ENCODE peak calls at places on chromosomes 6 and 20, in six cellular contexts. L is trophoblast cell, S is H1, K is mesenchymal stem cell, P is IMR-90, G is neuronal stem cell. H is an unnamed sample. For H3K4me1, the result is how much of the 10 kb centered on the place peaks cover.

GRCh38 chr6:43074847-43075741 is 1.0 kb upstream of the PTK7 start:
- DNase-seq in S (no peak), P (peak), L (no peak), G (no peak), K (peak), H (no peak)

GRCh38 chr6:26412225-26412624 is 10.2 kb downstream of the BTN3A1 start:
- DNase-seq in K (no peak), P (no peak), S (no peak), G (no peak), L (no peak), H (peak)

GRCh38 chr6:5996701-5997419 is 9.9 kb downstream of the NRN1 start:
- DNase-seq in P (peak), L (peak), K (no peak), G (no peak), S (no peak), H (peak)

GRCh38 chr20:24376523-24377085 is 92.8 kb upstream of the SYNDIG1 start:
- DNase-seq in P (peak), G (no peak), S (no peak), L (no peak), K (no peak), H (no peak)

GRCh38 chr6:14713008-14713452 is 532.8 kb upstream of the JARID2 start:
- DNase-seq in K (peak), P (peak), L (peak), G (no peak), S (no peak), H (no peak)

GRCh38 chr6:155196891-155197290 is 66.9 kb upstream of the CLDN20 start:
- DNase-seq in P (no peak), K (no peak), G (no peak), S (no peak), L (no peak), H (no peak)

GRCh38 chr6:157531169-157531985 is 150.4 kb downstream of the ZDHHC14 start:
- DNase-seq in G (no peak), K (no peak), S (no peak), P (no peak), L (no peak), H (peak)

GRCh38 chr6:91713911-91714310 is 1127.0 kb upstream of the MAP3K7 start:
- DNase-seq in P (peak), K (no peak), G (no peak), S (no peak), L (no peak), H (no peak)

DNA sequence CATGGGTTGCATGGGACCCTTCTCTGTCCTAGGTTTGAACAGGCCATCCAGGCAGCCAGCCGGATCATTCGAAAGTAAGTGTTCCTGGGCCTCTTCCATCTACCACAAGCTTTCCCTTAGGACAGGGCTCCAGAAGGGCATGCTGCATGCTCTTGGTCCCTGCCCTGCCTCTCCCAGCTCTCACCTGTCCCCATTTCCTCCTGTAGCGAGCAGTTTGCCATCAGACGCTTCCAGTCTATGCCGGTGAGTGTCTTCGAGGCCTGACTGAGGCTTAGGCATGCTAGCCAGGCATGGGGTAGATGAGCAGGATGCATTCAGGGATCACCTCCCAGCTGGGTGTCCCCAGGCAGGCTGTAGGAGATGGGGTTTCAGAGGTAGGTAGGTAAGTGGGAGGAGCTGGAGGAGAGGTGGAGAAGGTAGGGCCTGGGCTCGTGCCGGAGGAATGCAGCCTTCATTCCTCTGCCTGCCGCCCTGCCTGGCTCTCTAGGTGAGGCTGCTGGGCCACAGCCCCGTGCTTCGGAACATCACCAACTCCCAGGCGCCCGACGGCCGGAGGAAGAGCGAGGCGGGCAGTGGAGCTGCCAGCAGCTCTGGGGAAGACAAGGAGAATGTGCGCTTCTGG is 4.3 kb downstream of the CDC25B start:
- DNase-seq in P (no peak), K (no peak), L (no peak), S (no peak), G (no peak), H (peak)
- H3K4me1 ChIP-seq in P (under half), K (under half), L (under half), S (under half), G (under half), H (under half)

GRCh38 chr20:62723351-62723750 is 14.7 kb downstream of the NTSR1 start:
- DNase-seq in K (no peak), S (no peak), G (no peak), L (no peak), P (peak), H (no peak)
- H3K14ac ChIP-seq in K (no peak), S (no peak), G (no peak), L (no peak), P (no peak), H (peak)

GRCh38 chr6:32189082-32189741 is 790 bp downstream of the PBX2 start:
- DNase-seq in G (no peak), L (no peak), K (peak), S (no peak), P (no peak), H (peak)
- H4K8ac ChIP-seq in G (no peak), L (peak), K (peak), S (no peak), P (peak), H (no peak)

GRCh38 chr6:4028051-4028450 is 50.9 kb downstream of the FAM217A start:
- DNase-seq in S (no peak), G (no peak), K (no peak), P (no peak), L (no peak), H (no peak)
- H3K4me1 ChIP-seq in S (under half), G (under half), K (under half), P (under half), L (under half), H (under half)

GRCh38 chr6:100465701-100466409 is 1.1 kb upstream of the SIM1 start:
- DNase-seq in P (no peak), S (no peak), L (no peak), K (peak), G (peak), H (no peak)

GRCh38 chr6:100467144-100468012 is 2.7 kb upstream of the SIM1 start:
- DNase-seq in P (no peak), L (no peak), G (no peak), S (no peak), K (no peak), H (peak)

GRCh38 chr6:100468966-100469859 is 4.5 kb upstream of the SIM1 start:
- DNase-seq in S (no peak), L (no peak), P (no peak), K (no peak), G (no peak), H (peak)

GRCh38 chr6:100466410-100467143 is 1.9 kb upstream of the SIM1 start:
- DNase-seq in P (no peak), L (no peak), K (no peak), G (no peak), S (no peak), H (peak)

DNA sequence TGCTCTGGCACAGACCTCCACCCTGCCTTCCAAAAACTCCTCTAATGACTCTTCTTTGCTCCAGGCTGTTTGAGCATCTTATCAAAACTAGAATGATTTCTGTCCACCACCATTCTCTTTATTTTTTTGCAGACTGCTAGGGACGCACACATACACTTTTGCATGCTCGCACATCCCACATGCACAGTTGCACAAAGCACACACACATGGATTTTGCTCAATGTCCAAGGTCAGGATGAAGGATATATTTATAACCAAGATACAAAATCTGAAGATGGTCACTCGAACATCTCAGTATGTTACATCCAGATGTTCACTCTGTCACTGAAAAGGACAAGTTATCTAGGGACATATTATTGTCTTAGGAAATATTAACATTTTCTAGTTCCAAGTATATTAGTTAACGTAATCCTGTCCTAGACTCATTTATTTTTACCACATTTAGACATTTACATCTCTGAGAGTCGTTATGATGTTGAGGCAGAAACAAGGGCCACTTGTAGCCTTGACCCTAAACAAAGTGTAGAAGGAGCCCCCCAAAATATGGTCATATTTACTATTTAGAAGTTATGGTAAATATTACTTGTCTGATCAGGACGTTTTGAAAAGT is 3.4 kb upstream of the SIM1 start:
- DNase-seq in L (no peak), G (no peak), S (no peak), K (no peak), P (no peak), H (no peak)
- H3K14ac ChIP-seq in L (no peak), G (no peak), S (no peak), K (no peak), P (no peak), H (no peak)

DNA sequence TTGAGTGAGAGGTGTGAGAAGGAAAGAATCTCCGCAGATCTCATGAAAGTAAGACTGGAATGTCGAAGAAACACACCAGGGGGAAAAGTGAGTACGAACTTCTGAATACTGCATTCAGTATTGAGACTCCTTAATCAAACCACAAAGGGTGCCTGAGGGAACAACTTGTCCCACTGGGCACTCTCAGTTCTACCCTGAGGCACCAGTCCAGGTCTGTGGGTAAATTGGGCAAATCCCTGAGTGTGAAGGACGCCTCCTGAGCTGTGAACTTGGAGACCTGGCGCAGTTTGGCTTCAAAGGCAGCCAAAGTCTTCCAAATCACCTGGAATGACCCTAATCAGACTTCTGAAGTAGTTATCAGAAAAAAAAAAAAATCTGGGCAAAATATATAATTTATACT is 329.7 kb downstream of the BTBD9 start:
- DNase-seq in P (no peak), L (peak), K (no peak), G (no peak), S (no peak), H (no peak)
- H4K8ac ChIP-seq in P (no peak), L (no peak), K (no peak), G (no peak), S (no peak), H (no peak)

GRCh38 chr6:87575423-87575822 is 14.4 kb downstream of the RARS2 start:
- DNase-seq in L (no peak), S (no peak), K (no peak), G (no peak), P (no peak), H (no peak)
- H3K4me1 ChIP-seq in L (under half), S (under half), K (under half), G (under half), P (under half), H (under half)

GRCh38 chr6:148053209-148053608 is 289.4 kb upstream of the SASH1 start:
- DNase-seq in P (no peak), S (no peak), G (no peak), L (no peak), K (no peak), H (no peak)

GRCh38 chr6:148054219-148054618 is 288.4 kb upstream of the SASH1 start:
- DNase-seq in K (no peak), L (no peak), P (no peak), G (no peak), S (no peak), H (no peak)

GRCh38 chr6:148055410-148055809 is 287.2 kb upstream of the SASH1 start:
- DNase-seq in P (no peak), G (no peak), S (no peak), K (peak), L (no peak), H (no peak)

DNA sequence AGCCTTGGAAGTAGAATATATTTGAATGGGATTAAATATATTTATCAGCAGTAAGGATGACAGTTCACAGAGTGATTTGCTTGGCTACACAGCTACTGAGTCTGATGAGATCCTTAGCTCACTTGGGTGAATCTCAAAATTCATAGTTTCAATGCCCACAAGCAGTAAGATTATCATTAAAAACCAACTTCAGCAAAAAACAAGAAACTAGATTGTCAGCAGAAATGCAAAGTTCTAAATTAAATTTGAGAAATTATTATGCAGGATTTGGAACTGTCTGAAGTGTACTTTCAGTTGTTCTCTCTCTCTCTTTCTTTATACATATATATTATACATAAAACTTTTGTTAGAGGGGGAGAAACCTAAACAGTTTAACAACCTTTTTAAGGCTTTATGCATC is 288.8 kb upstream of the SASH1 start:
- DNase-seq in L (no peak), K (no peak), S (no peak), G (no peak), P (no peak), H (no peak)
- H3K14ac ChIP-seq in L (no peak), K (no peak), S (no peak), G (no peak), P (no peak), H (no peak)

GRCh38 chr6:131001945-131002661 is 60.9 kb downstream of the EPB41L2 start:
- DNase-seq in P (peak), S (no peak), G (no peak), K (no peak), L (no peak), H (no peak)
- H4K8ac ChIP-seq in P (no peak), S (no peak), G (no peak), K (no peak), L (no peak), H (no peak)

DNA sequence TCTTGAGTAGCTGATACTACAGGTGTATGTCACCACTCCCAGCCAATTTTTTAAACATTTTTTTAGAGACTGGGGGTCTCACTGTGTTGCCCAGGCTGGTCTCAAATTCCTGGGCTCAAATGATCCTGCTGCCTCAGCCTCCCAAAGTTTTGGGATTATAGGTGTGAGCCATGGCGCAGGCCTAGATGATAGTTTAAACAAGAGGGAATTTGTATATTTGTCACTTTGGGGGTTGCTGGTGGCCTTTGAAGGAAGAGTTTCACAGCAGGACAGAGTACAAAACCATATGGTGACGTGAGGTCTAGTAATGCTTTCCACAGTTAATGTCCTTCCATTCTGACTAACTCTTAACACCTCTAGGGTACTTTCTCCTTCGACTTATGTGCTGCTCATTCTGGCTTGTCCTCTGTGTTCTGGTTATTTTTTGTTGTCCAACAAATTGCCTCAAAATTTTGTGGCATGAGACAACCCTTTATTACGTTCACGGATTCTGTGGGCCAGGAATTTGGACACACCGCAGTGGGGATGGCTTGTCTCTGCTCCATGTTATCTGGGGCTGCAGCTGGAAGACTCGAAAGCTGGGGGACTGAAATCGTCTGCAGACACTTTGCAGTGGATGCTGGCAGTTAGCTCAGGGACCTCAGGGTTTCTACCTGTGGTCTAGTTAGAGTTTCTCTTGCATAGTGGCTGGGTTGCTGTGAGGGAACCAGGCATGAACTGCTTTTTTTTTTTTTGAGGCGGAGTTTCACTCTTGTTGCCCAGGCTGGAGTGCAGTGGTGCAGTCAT is 23.0 kb upstream of the IER3 start:
- DNase-seq in G (no peak), L (no peak), K (no peak), S (no peak), P (no peak), H (no peak)
- H3K4me1 ChIP-seq in G (under half), L (half or more), K (under half), S (under half), P (under half), H (under half)

H was measured in H9.